ENCODE peak calls at places on chromosomes 5 and 9, in seven cellular contexts. M is fibroblast of lung, X is A549, L is HCT116, T is mesendoderm, A is GM23338, F is mammary epithelial cell. H is an unnamed sample.

GRCh38 chr5:35803221-35803651 is 53.5 kb upstream of the IL7R start:
- DNase-seq in M (peak; percentile 66), X (no peak), L (no peak), T (peak; percentile 92), A (peak; percentile 77), F (no peak), H (no peak)

GRCh38 chr5:3656803-3657202 is 61.2 kb downstream of the IRX1 start:
- DNase-seq in M (no peak), X (no peak), L (no peak), T (no peak), A (no peak), F (no peak), H (no peak)

GRCh38 chr5:54103871-54104270 is 206.5 kb downstream of the ARL15 start:
- DNase-seq in M (no peak), X (no peak), L (no peak), T (no peak), A (no peak), F (no peak), H (no peak)

GRCh38 chr9:30913331-30913730 is 1471.1 kb upstream of the ACO1 start:
- DNase-seq in M (no peak), X (no peak), L (no peak), T (peak; percentile 14), A (peak; percentile 82), F (no peak), H (no peak)

GRCh38 chr5:1297243-1297642 is 2.4 kb upstream of the TERT start:
- DNase-seq in M (no peak), X (no peak), L (no peak), T (no peak), A (no peak), F (no peak), H (no peak)

GRCh38 chr5:141439411-141440141 is 9.3 kb downstream of the PCDHGA12 start:
- DNase-seq in M (peak; percentile 52), X (no peak), L (no peak), T (no peak), A (peak; percentile 29), F (no peak), H (no peak)

GRCh38 chr5:20974423-20974822 is 986.4 kb upstream of the CDH18 start:
- DNase-seq in M (peak; percentile 23), X (no peak), L (no peak), T (peak; percentile 74), A (peak; percentile 6), F (no peak), H (no peak)

GRCh38 chr5:136730426-136730825 is 365.1 kb upstream of the TRPC7 start:
- DNase-seq in M (peak; percentile 23), X (no peak), L (no peak), T (no peak), A (no peak), F (no peak), H (no peak)

GRCh38 chr5:107668933-107669542 is 1.7 kb downstream of the EFNA5 start:
- DNase-seq in M (no peak), X (peak; percentile 14), L (no peak), T (peak; percentile 64), A (peak; percentile 51), F (peak; percentile 68), H (no peak)
- H3K4me3 ChIP-seq in M (peak overlapping the region; percentile 75), X (peak overlapping the region; percentile 69), L (no peak overlapping the region), T (peak overlapping the region; percentile 63), A (peak overlapping the region; percentile 86), F (peak overlapping the region; percentile 92), H (no peak overlapping the region)

DNA sequence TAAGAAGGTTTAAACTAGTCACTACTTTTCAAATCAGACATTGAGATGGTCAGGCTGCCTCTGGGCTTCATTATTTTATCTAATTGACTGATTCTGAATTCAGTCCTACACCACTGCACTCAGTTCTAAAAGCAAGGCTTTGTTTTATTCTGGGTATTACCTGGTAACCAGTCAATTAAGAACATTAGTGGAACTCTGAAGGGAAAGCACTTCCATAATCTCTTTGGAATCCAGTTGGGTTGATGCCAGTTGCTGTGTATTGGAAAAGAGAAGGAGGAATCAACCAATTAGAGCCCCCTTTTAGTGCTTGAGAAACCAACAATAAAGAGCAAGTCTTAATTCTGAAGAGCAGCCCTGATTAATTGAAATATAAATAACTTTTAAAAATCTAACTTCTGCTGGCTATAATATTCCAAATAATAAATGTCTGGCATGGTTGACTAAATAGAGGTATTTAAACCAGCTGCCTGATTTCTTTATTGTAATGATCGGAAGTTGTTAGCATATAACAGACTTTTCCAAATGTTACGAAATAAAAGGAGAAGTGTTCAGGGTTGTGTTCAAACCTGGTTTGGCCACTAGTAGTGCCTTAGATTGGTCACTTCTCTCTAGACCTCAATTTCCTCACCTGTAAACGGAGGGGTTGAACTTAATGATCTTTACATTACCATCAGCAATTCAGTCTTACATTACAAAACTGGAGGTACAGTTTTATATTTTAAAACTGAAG is 32.0 kb downstream of the CPEB4 start:
- DNase-seq in M (peak; percentile 48), X (no peak), L (no peak), T (no peak), A (no peak), F (no peak), H (no peak)
- H3K4me1 ChIP-seq in M (peaks cover 10% of the 10 kb centered on the region), X (peaks cover 59% of the 10 kb centered on the region), L (peaks cover 3% of the 10 kb centered on the region), T (peaks cover 5% of the 10 kb centered on the region), A (peaks cover 58% of the 10 kb centered on the region), F (peaks cover 16% of the 10 kb centered on the region), H (peaks cover 62% of the 10 kb centered on the region)

GRCh38 chr5:158051036-158051435 is 192.1 kb upstream of the CLINT1 start:
- DNase-seq in M (peak; percentile 61), X (no peak), L (no peak), T (peak; percentile 37), A (no peak), F (peak; percentile 65), H (no peak)

GRCh38 chr5:158058208-158058607 is 199.3 kb upstream of the CLINT1 start:
- DNase-seq in M (no peak), X (no peak), L (no peak), T (peak; percentile 65), A (no peak), F (peak; percentile 53), H (no peak)

GRCh38 chr5:158054073-158054387 is 195.1 kb upstream of the CLINT1 start:
- DNase-seq in M (no peak), X (no peak), L (no peak), T (no peak), A (no peak), F (no peak), H (no peak)

GRCh38 chr5:158056426-158056825 is 197.5 kb upstream of the CLINT1 start:
- DNase-seq in M (peak; percentile 47), X (no peak), L (no peak), T (no peak), A (no peak), F (peak; percentile 36), H (no peak)

GRCh38 chr5:158054388-158055092 is 195.6 kb upstream of the CLINT1 start:
- DNase-seq in M (peak; percentile 88), X (no peak), L (no peak), T (no peak), A (no peak), F (no peak), H (no peak)
- H3K4me2 ChIP-seq in M (no peak overlapping the region), X (no peak overlapping the region), L (no peak overlapping the region), T (no peak overlapping the region), A (no peak overlapping the region), F (no peak overlapping the region), H (no peak overlapping the region)

DNA sequence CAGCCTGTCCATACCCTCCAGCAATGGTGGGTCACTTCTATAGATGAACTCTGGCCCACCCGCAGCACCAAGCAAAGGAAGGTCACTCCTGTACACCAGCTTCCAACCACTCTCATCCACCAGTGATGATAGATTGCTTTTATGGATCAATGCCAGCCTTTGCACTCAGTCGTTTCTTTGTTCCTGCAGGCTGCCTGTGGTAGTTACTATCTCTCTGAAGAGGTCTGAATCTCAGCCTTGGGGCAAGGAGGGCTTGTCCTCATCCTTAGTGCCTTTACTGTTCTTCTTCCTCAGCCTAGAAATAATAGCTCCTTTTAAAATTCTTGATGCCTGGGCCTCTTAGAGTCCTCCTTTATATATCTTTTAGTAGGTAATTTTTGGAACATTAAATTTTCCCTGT is 100.8 kb downstream of the TMC1 start:
- DNase-seq in M (no peak), X (no peak), L (no peak), T (no peak), A (no peak), F (no peak), H (no peak)
- H3K4me3 ChIP-seq in M (no peak overlapping the region), X (no peak overlapping the region), L (no peak overlapping the region), T (no peak overlapping the region), A (no peak overlapping the region), F (no peak overlapping the region), H (no peak overlapping the region)

H was measured in MM.1S.